ENCODE peak calls at places on chromosomes 3 and 15, in nine cellular contexts. One of them, this sample, is unnamed.
A peak's percentile ranks its signal among the peaks of the same experiment; 100 is the strongest.

GRCh38 chr15:88894348-88894818 is 961 bp downstream of the HAPLN3 start:
- DNase-seq in AG20443: no peak
- DNase-seq in effector memory CD4-positive, alpha-beta T cell: peak; percentile 66
- DNase-seq in NCI-H2107: no peak
- DNase-seq in posterior cingulate gyrus: peak; percentile 45
- DNase-seq in GM04504: no peak
- DNase-seq in hypothalamus: no peak
- DNase-seq in A549: peak; percentile 96
- DNase-seq in nucleus accumbens: peak; percentile 45
- DNase-seq in this sample: peak; percentile 76

GRCh38 chr15:60572462-60573214 is 93.7 kb upstream of the ICE2 start:
- DNase-seq in AG20443: no peak
- DNase-seq in effector memory CD4-positive, alpha-beta T cell: no peak
- DNase-seq in NCI-H2107: peak; percentile 57
- DNase-seq in posterior cingulate gyrus: no peak
- DNase-seq in GM04504: no peak
- DNase-seq in hypothalamus: no peak
- DNase-seq in A549: no peak
- DNase-seq in nucleus accumbens: no peak
- DNase-seq in this sample: no peak

GRCh38 chr3:26962419-26963355 is 340.1 kb downstream of the LRRC3B start:
- DNase-seq in AG20443: no peak
- DNase-seq in effector memory CD4-positive, alpha-beta T cell: no peak
- DNase-seq in NCI-H2107: no peak
- DNase-seq in posterior cingulate gyrus: no peak
- DNase-seq in GM04504: no peak
- DNase-seq in hypothalamus: no peak
- DNase-seq in A549: no peak
- DNase-seq in nucleus accumbens: no peak
- DNase-seq in this sample: no peak

GRCh38 chr15:51077565-51078153 is 17.0 kb downstream of the TNFAIP8L3 start:
- DNase-seq in AG20443: peak; percentile 94
- DNase-seq in effector memory CD4-positive, alpha-beta T cell: no peak
- DNase-seq in NCI-H2107: no peak
- DNase-seq in posterior cingulate gyrus: no peak
- DNase-seq in GM04504: peak; percentile 12
- DNase-seq in hypothalamus: peak; percentile 37
- DNase-seq in A549: no peak
- DNase-seq in nucleus accumbens: peak; percentile 64
- DNase-seq in this sample: peak; percentile 59

GRCh38 chr3:192802957-192803899 is 75.9 kb upstream of the FGF12 start:
- DNase-seq in AG20443: peak; percentile 64
- DNase-seq in effector memory CD4-positive, alpha-beta T cell: no peak
- DNase-seq in NCI-H2107: peak; percentile 75
- DNase-seq in posterior cingulate gyrus: peak; percentile 26
- DNase-seq in GM04504: no peak
- DNase-seq in hypothalamus: no peak
- DNase-seq in A549: peak; percentile 50
- DNase-seq in nucleus accumbens: no peak
- DNase-seq in this sample: no peak

GRCh38 chr15:91022832-91023129 is 387 bp upstream of the VPS33B start:
- DNase-seq in AG20443: no peak
- DNase-seq in effector memory CD4-positive, alpha-beta T cell: no peak
- DNase-seq in NCI-H2107: no peak
- DNase-seq in posterior cingulate gyrus: no peak
- DNase-seq in GM04504: no peak
- DNase-seq in hypothalamus: no peak
- DNase-seq in A549: no peak
- DNase-seq in nucleus accumbens: no peak
- DNase-seq in this sample: no peak

GRCh38 chr3:128515967-128516366 is 23.0 kb upstream of the GATA2 start:
- DNase-seq in AG20443: no peak
- DNase-seq in effector memory CD4-positive, alpha-beta T cell: no peak
- DNase-seq in NCI-H2107: no peak
- DNase-seq in posterior cingulate gyrus: no peak
- DNase-seq in GM04504: no peak
- DNase-seq in hypothalamus: no peak
- DNase-seq in A549: no peak
- DNase-seq in nucleus accumbens: no peak
- DNase-seq in this sample: no peak

GRCh38 chr3:113111308-113111707 is 100.0 kb upstream of the BOC start:
- DNase-seq in AG20443: no peak
- DNase-seq in effector memory CD4-positive, alpha-beta T cell: no peak
- DNase-seq in NCI-H2107: no peak
- DNase-seq in posterior cingulate gyrus: no peak
- DNase-seq in GM04504: no peak
- DNase-seq in hypothalamus: no peak
- DNase-seq in A549: no peak
- DNase-seq in nucleus accumbens: no peak
- DNase-seq in this sample: no peak

GRCh38 chr3:152322756-152323155 is 54.0 kb downstream of the MBNL1 start:
- DNase-seq in AG20443: no peak
- DNase-seq in effector memory CD4-positive, alpha-beta T cell: no peak
- DNase-seq in NCI-H2107: no peak
- DNase-seq in posterior cingulate gyrus: no peak
- DNase-seq in GM04504: no peak
- DNase-seq in hypothalamus: no peak
- DNase-seq in A549: no peak
- DNase-seq in nucleus accumbens: no peak
- DNase-seq in this sample: no peak

GRCh38 chr3:189355481-189356201 is 183.9 kb downstream of the TPRG1 start:
- DNase-seq in AG20443: peak; percentile 57
- DNase-seq in effector memory CD4-positive, alpha-beta T cell: no peak
- DNase-seq in NCI-H2107: no peak
- DNase-seq in posterior cingulate gyrus: no peak
- DNase-seq in GM04504: no peak
- DNase-seq in hypothalamus: no peak
- DNase-seq in A549: peak; percentile 31
- DNase-seq in nucleus accumbens: no peak
- DNase-seq in this sample: no peak

GRCh38 chr3:125125822-125126245 is 70.0 kb upstream of the HEG1 start:
- DNase-seq in AG20443: peak; percentile 78
- DNase-seq in effector memory CD4-positive, alpha-beta T cell: no peak
- DNase-seq in NCI-H2107: no peak
- DNase-seq in posterior cingulate gyrus: no peak
- DNase-seq in GM04504: peak; percentile 93
- DNase-seq in hypothalamus: no peak
- DNase-seq in A549: no peak
- DNase-seq in nucleus accumbens: no peak
- DNase-seq in this sample: no peak